ENCODE peak calls at places on chromosomes 5 and 9, in six cellular contexts. A is hepatocyte, L is mucosa of descending colon, K is fibroblast of mammary gland, I is endodermal cell, X is lung. V is an unnamed sample.

GRCh38 chr5:151584057-151584937 is 6.8 kb downstream of the FAT2 start:
- DNase-seq in K (no peak), L (no peak), I (no peak), X (no peak), A (no peak), V (no peak)

GRCh38 chr9:126856326-126856877 is 4.0 kb upstream of the ZBTB34 start:
- DNase-seq in K (no peak), A (no peak), X (no peak), I (peak), L (no peak), V (no peak)

GRCh38 chr5:178238313-178238635 is 5.7 kb upstream of the PHYKPL start:
- DNase-seq in I (no peak), X (no peak), A (no peak), L (no peak), K (no peak), V (no peak)

GRCh38 chr5:122165574-122166021 is 36.3 kb downstream of the ZNF474 start:
- DNase-seq in L (no peak), I (no peak), X (no peak), A (peak), K (peak), V (peak)

GRCh38 chr9:26054600-26055516 is 376.6 kb upstream of the TUSC1 start:
- DNase-seq in X (no peak), K (peak), L (no peak), A (no peak), I (no peak), V (no peak)

GRCh38 chr5:135705941-135706340 is 127.2 kb upstream of the CXCL14 start:
- DNase-seq in X (no peak), L (peak), K (no peak), A (no peak), I (peak), V (no peak)

GRCh38 chr5:135591277-135591676 is 12.5 kb upstream of the CXCL14 start:
- DNase-seq in L (no peak), A (no peak), I (no peak), K (no peak), X (no peak), V (peak)

GRCh38 chr5:173781826-173782670 is 106.1 kb upstream of the CPEB4 start:
- DNase-seq in I (no peak), A (peak), L (peak), K (peak), X (peak), V (peak)

GRCh38 chr5:19977069-19977468 is 10.9 kb downstream of the CDH18 start:
- DNase-seq in K (no peak), A (no peak), X (no peak), I (no peak), L (no peak), V (no peak)

GRCh38 chr9:129089246-129089645 is 8.3 kb downstream of the DOLPP1 start:
- DNase-seq in K (no peak), A (no peak), L (no peak), I (no peak), X (no peak), V (no peak)

GRCh38 chr9:135087489-135087791 is at the start of gene OLFM1:
- DNase-seq in A (peak), X (peak), K (peak), L (peak), I (peak), V (peak)

GRCh38 chr5:99019812-99020697 is 91.2 kb upstream of the CHD1 start:
- DNase-seq in A (peak), K (peak), I (no peak), X (no peak), L (peak), V (peak)

GRCh38 chr5:41843456-41844112 is 26.6 kb downstream of the OXCT1 start:
- DNase-seq in X (no peak), I (no peak), L (peak), A (peak), K (peak), V (peak)

GRCh38 chr9:105129731-105130130 is 114.7 kb upstream of the SLC44A1 start:
- DNase-seq in A (no peak), X (no peak), I (no peak), K (no peak), L (no peak), V (no peak)

GRCh38 chr5:15691536-15691935 is 191.6 kb downstream of the FBXL7 start:
- DNase-seq in X (no peak), K (peak), A (no peak), L (no peak), I (no peak), V (no peak)

GRCh38 chr9:79028101-79028500 is 543.7 kb upstream of the TLE4 start:
- DNase-seq in A (no peak), X (no peak), L (no peak), I (no peak), K (peak), V (peak)

GRCh38 chr5:126987271-126987899 is 43.0 kb downstream of the MARCHF3 start:
- DNase-seq in I (no peak), A (no peak), K (no peak), X (no peak), L (no peak), V (no peak)

GRCh38 chr9:76866689-76867088 is 39.2 kb downstream of the PRUNE2 start:
- DNase-seq in I (no peak), A (peak), K (peak), X (no peak), L (no peak), V (peak)
- H3K4me3 ChIP-seq in I (no peak), A (no peak), K (no peak), X (no peak), L (no peak), V (no peak)

GRCh38 chr5:14322437-14323187 is 179.5 kb downstream of the TRIO start:
- DNase-seq in I (no peak), A (no peak), X (no peak), L (no peak), K (no peak), V (peak)
- H3K4me3 ChIP-seq in I (no peak), A (no peak), X (no peak), L (no peak), K (no peak), V (no peak)

GRCh38 chr9:137068539-137069507 is 1.5 kb downstream of the SAPCD2 start:
- DNase-seq in A (no peak), K (no peak), X (no peak), I (no peak), L (no peak), V (no peak)
- H3K4me3 ChIP-seq in A (no peak), K (peak), X (no peak), I (peak), L (no peak), V (peak)

GRCh38 chr9:93094294-93095204 is 1.5 kb upstream of the CARD19 start:
- DNase-seq in I (peak), K (no peak), X (no peak), A (no peak), L (peak), V (no peak)
- H3K4me3 ChIP-seq in I (peak), K (peak), X (peak), A (no peak), L (no peak), V (peak)

V was measured in epithelial cell of esophagus.